ENCODE peak calls at places on chromosomes 13 and 19, in four cellular contexts. One of them, this sample, is unnamed.
A peak's percentile ranks its signal among the peaks of the same experiment; 100 is the strongest.

GRCh38 chr13:43285891-43286602 is 262.7 kb downstream of the DNAJC15 start:
- DNase-seq in H1: no peak
- DNase-seq in K562: no peak
- DNase-seq in SK-N-SH: no peak
- DNase-seq in this sample: no peak

GRCh38 chr13:97327521-97328221 is 105.5 kb downstream of the MBNL2 start:
- DNase-seq in SK-N-SH: no peak
- DNase-seq in H1: no peak
- DNase-seq in K562: peak; percentile 16
- DNase-seq in this sample: no peak

GRCh38 chr19:3398900-3399278 is 32.5 kb downstream of the NFIC start:
- DNase-seq in H1: no peak
- DNase-seq in SK-N-SH: no peak
- DNase-seq in K562: no peak
- DNase-seq in this sample: no peak

GRCh38 chr13:36432106-36432544 is at the start of gene CCNA1:
- DNase-seq in K562: peak; percentile 10
- DNase-seq in SK-N-SH: peak; percentile 83
- DNase-seq in H1: peak; percentile 69
- DNase-seq in this sample: no peak

GRCh38 chr13:40377783-40378182 is 288.7 kb downstream of the FOXO1 start:
- DNase-seq in H1: no peak
- DNase-seq in SK-N-SH: no peak
- DNase-seq in K562: no peak
- DNase-seq in this sample: no peak

GRCh38 chr19:13396256-13397080 is 109.8 kb downstream of the CACNA1A start:
- DNase-seq in K562: peak; percentile 67
- DNase-seq in SK-N-SH: no peak
- DNase-seq in H1: peak; percentile 49
- DNase-seq in this sample: no peak

GRCh38 chr13:70708744-70709143 is 600.5 kb upstream of the KLHL1 start:
- DNase-seq in K562: no peak
- DNase-seq in H1: no peak
- DNase-seq in SK-N-SH: no peak
- DNase-seq in this sample: no peak

GRCh38 chr13:33228645-33229445 is 56.7 kb downstream of the STARD13 start:
- DNase-seq in H1: no peak
- DNase-seq in K562: peak; percentile 34
- DNase-seq in SK-N-SH: peak; percentile 50
- DNase-seq in this sample: no peak

GRCh38 chr19:48330012-48330681 is 4.8 kb downstream of the EMP3 start:
- DNase-seq in K562: no peak
- DNase-seq in H1: no peak
- DNase-seq in SK-N-SH: peak; percentile 91
- DNase-seq in this sample: peak; percentile 65

GRCh38 chr13:24208314-24208713 is 47.8 kb downstream of the SPATA13 start:
- DNase-seq in H1: no peak
- DNase-seq in SK-N-SH: no peak
- DNase-seq in K562: no peak
- DNase-seq in this sample: no peak

GRCh38 chr13:61779456-61779855 is 363.8 kb upstream of the PCDH20 start:
- DNase-seq in H1: no peak
- DNase-seq in K562: no peak
- DNase-seq in SK-N-SH: no peak
- DNase-seq in this sample: no peak

GRCh38 chr13:76879211-76879875 is 6.9 kb downstream of the KCTD12 start:
- DNase-seq in H1: no peak
- DNase-seq in SK-N-SH: peak; percentile 34
- DNase-seq in K562: no peak
- DNase-seq in this sample: peak; percentile 47

GRCh38 chr13:113063091-113063491 is 42.5 kb upstream of the F7 start:
- DNase-seq in K562: no peak
- DNase-seq in H1: no peak
- DNase-seq in SK-N-SH: no peak
- DNase-seq in this sample: no peak

GRCh38 chr19:18672606-18673337 is 10.7 kb upstream of the CRTC1 start:
- DNase-seq in K562: no peak
- DNase-seq in H1: no peak
- DNase-seq in SK-N-SH: no peak
- DNase-seq in this sample: no peak

GRCh38 chr19:6744381-6745288 is 5.2 kb downstream of the TRIP10 start:
- DNase-seq in H1: no peak
- DNase-seq in K562: no peak
- DNase-seq in SK-N-SH: no peak
- DNase-seq in this sample: no peak

GRCh38 chr19:17579523-17580244 is 24.2 kb downstream of the COLGALT1 start:
- DNase-seq in H1: peak; percentile 87
- DNase-seq in SK-N-SH: peak; percentile 92
- DNase-seq in K562: peak; percentile 91
- DNase-seq in this sample: no peak

GRCh38 chr13:109789262-109789661 is 2.9 kb upstream of the IRS2 start:
- DNase-seq in SK-N-SH: peak; percentile 49
- DNase-seq in K562: no peak
- DNase-seq in H1: no peak
- DNase-seq in this sample: no peak

GRCh38 chr19:54502518-54503048 is at the start of gene LAIR2:
- DNase-seq in SK-N-SH: no peak
- DNase-seq in K562: no peak
- DNase-seq in H1: no peak
- DNase-seq in this sample: no peak

GRCh38 chr19:13964776-13965175 is 12.5 kb downstream of the DCAF15 start:
- DNase-seq in SK-N-SH: no peak
- DNase-seq in H1: no peak
- DNase-seq in K562: no peak
- DNase-seq in this sample: no peak

DNA sequence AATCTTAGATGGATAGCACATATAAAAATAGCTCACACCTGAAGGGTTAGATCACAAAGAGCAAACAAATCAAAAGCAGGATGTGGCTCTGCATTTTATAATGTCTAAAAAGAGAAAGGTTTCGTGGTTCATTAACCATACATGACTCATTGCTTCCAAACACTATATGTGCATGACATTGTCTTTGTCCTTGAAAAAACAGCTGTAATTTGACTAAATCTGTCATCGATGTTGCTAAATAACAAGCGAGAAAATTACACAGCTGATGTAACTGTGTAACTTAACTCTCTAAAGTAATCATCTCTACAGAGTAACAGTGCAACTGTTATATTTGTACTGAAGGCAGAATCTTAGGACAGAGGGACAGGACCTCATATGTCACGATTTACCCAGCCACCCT is 383.1 kb upstream of the GPC6 start:
- DNase-seq in K562: no peak
- DNase-seq in SK-N-SH: no peak
- DNase-seq in H1: no peak
- DNase-seq in this sample: no peak
- TF ChIP-seq NRF1 in K562: no peak
- TF ChIP-seq NRF1 in SK-N-SH: no peak
- TF ChIP-seq NRF1 in H1: no peak
- TF ChIP-seq NRF1 in this sample: no peak

GRCh38 chr19:35162471-35163326 is 8.2 kb downstream of the FXYD5 start:
- DNase-seq in H1: no peak
- DNase-seq in K562: no peak
- DNase-seq in SK-N-SH: no peak
- DNase-seq in this sample: no peak
- TF ChIP-seq NRF1 in H1: no peak
- TF ChIP-seq NRF1 in K562: no peak
- TF ChIP-seq NRF1 in SK-N-SH: no peak
- TF ChIP-seq NRF1 in this sample: no peak

DNA sequence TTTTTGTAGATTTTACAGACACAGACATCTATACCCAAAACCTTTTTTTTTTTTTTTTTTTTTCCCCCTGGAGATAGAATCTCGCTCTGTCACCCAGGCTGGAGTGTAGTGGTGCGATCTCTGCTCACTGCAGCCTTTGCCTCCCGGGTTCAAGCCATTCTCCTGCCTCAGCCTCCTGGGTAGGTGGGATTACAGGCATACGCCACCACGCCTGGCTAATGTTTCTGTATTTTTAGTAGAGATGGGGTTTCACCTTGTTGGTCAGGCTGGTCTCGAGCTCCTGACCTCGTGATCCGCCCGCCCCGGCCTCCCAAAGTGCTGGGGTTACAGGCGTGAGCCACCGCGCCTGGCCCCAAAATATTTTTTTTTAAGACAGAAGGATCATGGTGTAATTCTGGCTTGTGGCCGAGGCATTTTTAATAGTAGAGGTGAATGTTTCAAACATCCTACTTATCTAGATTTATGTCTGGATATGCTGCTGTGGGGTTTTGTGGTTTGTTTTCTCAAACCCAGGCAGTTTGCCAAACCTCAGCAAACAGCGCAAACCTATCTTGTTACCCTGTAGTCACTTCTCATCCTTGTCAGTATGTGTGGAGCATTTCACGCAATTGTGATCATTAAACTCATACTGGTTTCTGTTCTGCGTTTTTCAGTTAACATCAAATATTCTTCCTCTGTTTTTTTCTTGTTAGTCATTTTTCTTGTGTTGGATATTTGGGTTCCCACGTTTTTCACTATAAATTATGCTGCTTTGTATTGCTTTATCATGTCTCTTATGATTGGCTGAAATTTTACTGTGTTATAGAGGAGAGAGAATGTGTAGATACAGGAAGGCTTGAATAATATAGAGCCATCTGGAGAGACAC is 36.2 kb upstream of the GARRE1 start:
- DNase-seq in H1: no peak
- DNase-seq in SK-N-SH: peak; percentile 46
- DNase-seq in K562: peak; percentile 60
- DNase-seq in this sample: peak; percentile 67
- TF ChIP-seq NRF1 in H1: no peak
- TF ChIP-seq NRF1 in SK-N-SH: no peak
- TF ChIP-seq NRF1 in K562: no peak
- TF ChIP-seq NRF1 in this sample: no peak

GRCh38 chr13:21061077-21061945 is at the start of gene LATS2:
- DNase-seq in H1: peak; percentile 80
- DNase-seq in K562: peak; percentile 86
- DNase-seq in SK-N-SH: peak; percentile 62
- DNase-seq in this sample: peak; percentile 33
- TF ChIP-seq NRF1 in H1: no peak
- TF ChIP-seq NRF1 in K562: peak; percentile 56
- TF ChIP-seq NRF1 in SK-N-SH: no peak
- TF ChIP-seq NRF1 in this sample: no peak

DNA sequence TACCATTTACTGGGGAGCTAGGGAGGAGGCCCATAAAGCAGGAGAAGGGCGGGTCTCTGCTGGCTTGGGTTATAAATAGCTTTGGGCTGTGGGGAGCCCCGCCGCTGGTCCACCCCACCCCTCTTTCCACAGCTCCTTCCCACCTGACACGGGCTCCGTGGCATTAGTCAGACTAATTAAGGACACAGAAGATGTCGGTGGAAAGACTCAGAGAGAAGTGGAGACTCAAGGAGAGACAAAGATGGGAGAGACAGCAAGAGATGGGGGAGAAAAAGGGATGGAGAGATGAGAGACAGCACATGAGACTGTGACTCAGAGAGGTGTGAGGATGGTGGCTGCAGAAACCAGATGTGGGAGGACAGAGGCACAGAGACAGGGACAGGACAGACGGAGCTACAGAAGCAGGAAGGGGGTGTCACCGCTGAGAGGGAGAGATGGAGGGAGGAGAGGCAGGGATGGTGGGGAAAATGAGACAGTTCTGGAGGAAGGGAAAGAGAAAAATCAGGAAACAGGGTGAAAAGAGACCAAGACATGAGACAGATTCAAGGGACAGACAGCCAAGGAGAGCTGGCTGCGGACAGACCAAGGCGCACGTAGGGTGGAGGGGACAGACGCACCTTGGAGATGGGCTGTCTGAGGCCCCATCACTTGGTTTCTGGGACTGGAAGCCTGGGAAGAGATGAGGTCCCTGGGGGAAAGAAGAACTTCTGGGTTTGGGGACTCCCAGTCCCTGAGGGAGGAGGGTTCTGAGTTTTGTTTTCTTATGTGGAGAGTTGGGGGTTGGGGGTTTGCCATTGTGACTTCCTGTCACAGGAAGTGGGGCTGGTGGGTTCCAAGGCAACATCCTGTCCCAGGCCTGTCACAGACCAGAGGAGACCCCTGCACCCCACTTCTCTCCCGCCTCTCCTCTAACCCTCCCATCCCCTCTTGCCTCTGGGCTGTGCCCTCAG is 4.1 kb downstream of the ARHGEF1 start:
- DNase-seq in H1: no peak
- DNase-seq in K562: no peak
- DNase-seq in SK-N-SH: no peak
- DNase-seq in this sample: no peak
- TF ChIP-seq NRF1 in H1: no peak
- TF ChIP-seq NRF1 in K562: no peak
- TF ChIP-seq NRF1 in SK-N-SH: no peak
- TF ChIP-seq NRF1 in this sample: no peak

This sample was measured in GM12878.